ENCODE peak calls at places on chromosomes 4 and X, in seven cellular contexts. T, U, Z, L, M, F and Q are unnamed samples.

GRCh38 chrX:25755179-25755578 is 383.0 kb upstream of the MAGEB18 start:
- DNase-seq in Z (no peak), M (no peak), U (no peak), L (no peak), F (no peak), T (no peak), Q (no peak)

GRCh38 chr4:184345573-184345922 is 127.9 kb upstream of the ENPP6 start:
- DNase-seq in T (no peak), M (no peak), Z (no peak), F (peak; percentile 22), L (no peak), U (peak; percentile 65), Q (no peak)

GRCh38 chr4:127634181-127634580 is 1.4 kb downstream of the INTU start:
- DNase-seq in F (peak; percentile 92), U (no peak), M (no peak), T (peak; percentile 54), L (no peak), Z (peak; percentile 55), Q (peak; percentile 86)

GRCh38 chr4:189081831-189082230 is 858.8 kb upstream of the FRG1 start:
- DNase-seq in T (no peak), F (peak; percentile 67), U (no peak), Z (no peak), L (no peak), M (no peak), Q (no peak)

GRCh38 chrX:41720125-41720780 is 3.7 kb upstream of the GPR82 start:
- DNase-seq in M (no peak), U (no peak), Z (peak; percentile 8), T (no peak), F (peak; percentile 41), L (no peak), Q (peak; percentile 58)

GRCh38 chr4:185748901-185749390 is 63.0 kb downstream of the SORBS2 start:
- DNase-seq in T (no peak), Z (no peak), L (no peak), F (no peak), U (no peak), M (no peak), Q (no peak)

GRCh38 chr4:31620476-31620875 is 900.3 kb downstream of the PCDH7 start:
- DNase-seq in L (no peak), Z (peak; percentile 51), F (no peak), M (no peak), U (no peak), T (peak; percentile 50), Q (peak; percentile 48)

GRCh38 chr4:53505947-53506346 is 85.3 kb downstream of the LNX1 start:
- DNase-seq in U (no peak), M (no peak), Z (peak; percentile 35), F (peak; percentile 30), L (no peak), T (peak; percentile 38), Q (peak; percentile 63)

GRCh38 chrX:139112432-139112831 is 400.9 kb upstream of the FGF13 start:
- DNase-seq in L (no peak), T (peak; percentile 11), U (no peak), F (no peak), M (no peak), Z (peak; percentile 86), Q (no peak)

GRCh38 chr4:69322055-69322454 is 41.8 kb downstream of the UGT2B28 start:
- DNase-seq in T (peak; percentile 51), F (peak; percentile 0), L (no peak), M (no peak), U (no peak), Z (peak; percentile 22), Q (peak; percentile 66)

GRCh38 chr4:5079581-5079980 is 28.3 kb downstream of the STK32B start:
- DNase-seq in F (peak; percentile 49), Z (no peak), T (no peak), L (no peak), U (no peak), M (no peak), Q (peak; percentile 1)

GRCh38 chr4:184343400-184344177 is 125.9 kb upstream of the ENPP6 start:
- DNase-seq in U (peak; percentile 74), L (peak; percentile 87), M (peak; percentile 80), Z (peak; percentile 79), T (peak; percentile 84), F (peak; percentile 75), Q (peak; percentile 81)

GRCh38 chr4:185165605-185166063 is 22.6 kb downstream of the SLC25A4 start:
- DNase-seq in U (no peak), M (no peak), Z (peak; percentile 91), T (peak; percentile 89), L (no peak), F (peak; percentile 87), Q (peak; percentile 82)

GRCh38 chr4:151025759-151026158 is 10.7 kb upstream of the LRBA start:
- DNase-seq in U (no peak), M (no peak), L (no peak), Z (no peak), T (no peak), F (no peak), Q (no peak)

GRCh38 chr4:7043521-7044414 is 596 bp downstream of the TADA2B start:
- DNase-seq in M (peak; percentile 79), L (no peak), Z (peak; percentile 37), U (peak; percentile 64), F (peak; percentile 38), T (peak; percentile 56), Q (peak; percentile 45)

GRCh38 chrX:119636419-119636818 is 30.2 kb upstream of the NKRF start:
- DNase-seq in M (no peak), U (no peak), F (no peak), T (no peak), Z (no peak), L (no peak), Q (no peak)

GRCh38 chrX:152913354-152913753 is 15.5 kb downstream of the ZNF185 start:
- DNase-seq in M (no peak), F (no peak), L (no peak), T (no peak), U (no peak), Z (no peak), Q (no peak)

GRCh38 chrX:152915541-152916241 is 17.8 kb downstream of the ZNF185 start:
- DNase-seq in F (peak; percentile 79), T (peak; percentile 38), Z (peak; percentile 41), L (peak; percentile 62), U (no peak), M (no peak), Q (peak; percentile 82)

GRCh38 chrX:152913915-152914314 is 16.0 kb downstream of the ZNF185 start:
- DNase-seq in L (no peak), T (no peak), Z (no peak), F (no peak), M (no peak), U (no peak), Q (no peak)

GRCh38 chrX:152912641-152913040 is 14.8 kb downstream of the ZNF185 start:
- DNase-seq in T (no peak), U (no peak), F (no peak), L (no peak), Z (no peak), M (no peak), Q (no peak)

GRCh38 chrX:152912121-152912520 is 14.3 kb downstream of the ZNF185 start:
- DNase-seq in Z (no peak), U (no peak), F (no peak), L (no peak), M (no peak), T (no peak), Q (no peak)
- TF ChIP-seq CTCF in Z (no peak), U (no peak), F (no peak), L (peak; percentile 21), M (no peak), T (no peak), Q (peak; percentile 13)

DNA sequence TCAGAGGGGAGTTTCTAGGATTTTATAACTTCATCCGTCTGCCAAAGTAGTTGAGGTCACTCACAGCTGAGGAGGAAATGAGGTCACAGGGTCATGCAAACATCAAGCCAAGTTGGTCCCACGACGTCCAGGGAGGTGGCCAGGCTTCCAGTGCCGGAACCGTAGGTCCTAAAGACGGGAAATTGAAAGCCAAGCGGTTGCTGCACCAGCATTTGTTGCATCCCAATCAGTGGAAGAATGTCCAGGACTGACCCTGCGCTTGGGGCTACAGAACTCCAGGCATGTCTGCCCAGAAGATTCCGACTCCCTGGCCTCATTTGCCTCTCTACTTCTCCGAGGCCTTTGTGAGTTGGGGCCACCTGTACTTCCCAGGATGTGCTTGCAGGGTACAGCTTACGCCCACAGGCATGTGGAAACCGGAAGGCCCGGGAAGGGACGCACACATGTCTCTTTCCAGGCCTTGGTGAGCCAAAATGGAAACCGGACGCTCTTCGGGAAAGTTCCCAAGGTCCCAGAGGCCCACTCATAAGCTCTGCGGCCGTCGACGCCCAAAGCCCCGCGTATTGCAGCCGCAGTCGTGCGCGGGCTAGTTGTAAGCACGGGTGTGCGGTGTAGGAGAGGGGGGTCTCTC is 9.4 kb downstream of the PRDM8 start:
- DNase-seq in U (no peak), F (peak; percentile 60), Z (no peak), T (peak; percentile 45), L (no peak), M (no peak), Q (peak; percentile 79)
- H3K4me3 ChIP-seq in U (no peak overlapping the region), F (no peak overlapping the region), Z (no peak overlapping the region), T (no peak overlapping the region), L (no peak overlapping the region), M (no peak overlapping the region), Q (no peak overlapping the region)

DNA sequence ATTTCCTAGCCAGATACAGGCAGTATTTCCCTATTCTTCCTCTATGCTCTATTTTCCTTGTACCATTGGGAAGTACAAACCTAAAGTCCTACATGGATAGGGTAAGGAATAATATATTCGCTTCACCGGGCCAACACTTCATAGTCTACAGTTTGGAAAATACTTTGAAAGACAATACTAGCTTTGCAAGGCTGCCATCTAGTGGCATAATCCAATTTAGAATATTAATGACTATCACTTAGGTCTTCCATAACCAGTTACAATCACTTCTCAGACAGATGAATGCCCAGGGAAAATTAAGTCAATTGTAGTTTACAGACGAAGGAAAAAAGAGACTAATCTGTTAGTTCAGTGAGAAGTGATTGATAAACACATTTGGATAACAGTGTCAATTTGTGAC is 141.0 kb upstream of the FAM47C start:
- DNase-seq in U (no peak), Z (peak; percentile 33), M (no peak), T (peak; percentile 15), L (peak; percentile 46), F (peak; percentile 9), Q (peak; percentile 41)
- TF ChIP-seq CTCF in U (peak; percentile 72), Z (peak; percentile 56), M (peak; percentile 17), T (peak; percentile 3), L (peak; percentile 68), F (peak; percentile 57), Q (peak; percentile 39)

DNA sequence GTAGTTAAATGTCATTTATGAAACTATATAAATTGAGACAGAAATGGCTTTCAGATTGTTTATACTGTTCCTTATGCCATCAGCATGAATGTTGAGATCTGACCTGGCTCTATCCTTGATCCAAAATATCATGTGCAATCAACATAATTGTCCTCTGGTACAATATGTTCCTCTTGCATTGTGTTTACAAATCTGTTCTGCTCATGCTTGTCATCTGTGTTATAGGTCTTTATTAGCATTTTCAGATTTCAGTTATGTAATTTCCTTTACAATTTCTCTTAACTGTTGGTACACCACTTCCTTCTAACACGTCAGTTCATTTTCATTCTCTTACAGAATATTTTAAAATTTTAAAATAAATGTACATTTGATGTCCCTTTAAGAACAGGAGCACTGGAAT is 1.6 kb downstream of the HPGD start:
- DNase-seq in T (no peak), Z (no peak), L (no peak), M (no peak), U (no peak), F (no peak), Q (no peak)
- H3K4me3 ChIP-seq in T (no peak overlapping the region), Z (no peak overlapping the region), L (no peak overlapping the region), M (peak overlapping the region; percentile 76), U (no peak overlapping the region), F (no peak overlapping the region), Q (no peak overlapping the region)